ENCODE peak calls at places on chromosomes 13 and 19, in four cellular contexts. O is activated B cell treated with CpG ODN at 0.5 μM for 24 hours; G is naive thymus-derived CD8-positive, alpha-beta T cell; Q is midbrain. B is an unnamed sample.

GRCh38 chr19:4589579-4590410 is 30.3 kb upstream of the SEMA6B start:
- DNase-seq in O (no peak), G (no peak), Q (no peak), B (no peak)

GRCh38 chr19:40323705-40324104 is 24.5 kb downstream of the C19orf47 start:
- DNase-seq in O (no peak), G (no peak), Q (no peak), B (no peak)

GRCh38 chr19:3604987-3605343 is 1.7 kb downstream of the TBXA2R start:
- DNase-seq in O (peak; percentile 33), G (peak; percentile 40), Q (no peak), B (peak; percentile 48)

GRCh38 chr13:26619321-26619720 is 61.8 kb downstream of the WASF3 start:
- DNase-seq in O (no peak), G (no peak), Q (no peak), B (no peak)

GRCh38 chr19:39623946-39624345 is 21.6 kb downstream of the LGALS13 start:
- DNase-seq in O (no peak), G (no peak), Q (no peak), B (no peak)

GRCh38 chr13:71787461-71787860 is 79.5 kb downstream of the DACH1 start:
- DNase-seq in O (no peak), G (no peak), Q (no peak), B (no peak)

GRCh38 chr13:69857188-69857821 is 250.3 kb upstream of the ATXN8OS start:
- DNase-seq in O (no peak), G (no peak), Q (peak; percentile 20), B (no peak)

GRCh38 chr13:86052141-86052540 is 252.9 kb upstream of the SLITRK6 start:
- DNase-seq in O (no peak), G (no peak), Q (no peak), B (no peak)

GRCh38 chr13:45231722-45232121 is 30.9 kb upstream of the KCTD4 start:
- DNase-seq in O (no peak), G (no peak), Q (no peak), B (no peak)

GRCh38 chr19:5627395-5627904 is 4.6 kb downstream of the SAFB start:
- DNase-seq in O (peak; percentile 31), G (no peak), Q (peak; percentile 25), B (no peak)

GRCh38 chr19:588093-588742 is 1.5 kb upstream of the HCN2 start:
- DNase-seq in O (peak; percentile 38), G (peak; percentile 72), Q (peak; percentile 93), B (peak; percentile 32)

GRCh38 chr13:32150794-32151193 is 119.2 kb downstream of the FRY start:
- DNase-seq in O (no peak), G (no peak), Q (peak; percentile 18), B (no peak)

GRCh38 chr19:8657869-8658268 is 27.4 kb downstream of the NFILZ start:
- DNase-seq in O (no peak), G (no peak), Q (no peak), B (no peak)

GRCh38 chr13:61954092-61954491 is 538.4 kb upstream of the PCDH20 start:
- DNase-seq in O (no peak), G (no peak), Q (peak; percentile 73), B (no peak)

GRCh38 chr13:110634558-110634957 is 19.2 kb downstream of the NAXD start:
- DNase-seq in O (no peak), G (no peak), Q (no peak), B (no peak)

GRCh38 chr19:13089139-13089856 is 13.4 kb downstream of the LYL1 start:
- DNase-seq in O (no peak), G (no peak), Q (no peak), B (no peak)

GRCh38 chr13:58597552-58597951 is 966.0 kb downstream of the PCDH17 start:
- DNase-seq in O (no peak), G (no peak), Q (no peak), B (no peak)

GRCh38 chr13:63864171-63864902 is 2448.7 kb upstream of the PCDH20 start:
- DNase-seq in O (no peak), G (no peak), Q (no peak), B (no peak)

B was measured in CD4-positive, alpha-beta T cell.